ENCODE peak calls at places on chromosomes 16 and 17, in eight cellular contexts. N, O, K, U, T, E, I and Y are unnamed samples.

GRCh38 chr16:71568541-71568940 is 8.4 kb downstream of the TAT start:
- DNase-seq in N (no peak), O (no peak), K (no peak), U (peak), T (no peak), E (no peak), I (no peak), Y (no peak)

GRCh38 chr17:49680314-49680713 is 2.4 kb upstream of the SPOP start:
- DNase-seq in N (no peak), O (no peak), K (no peak), U (no peak), T (no peak), E (no peak), I (no peak), Y (no peak)

GRCh38 chr16:69329369-69330285 is 761 bp downstream of the PDF start:
- DNase-seq in N (no peak), O (no peak), K (no peak), U (peak), T (peak), E (peak), I (peak), Y (no peak)

GRCh38 chr16:50835358-50836060 is 93.6 kb downstream of the CYLD start:
- DNase-seq in N (no peak), O (no peak), K (no peak), U (no peak), T (no peak), E (no peak), I (peak), Y (no peak)

GRCh38 chr16:3983081-3983520 is 102.6 kb upstream of the CREBBP start:
- DNase-seq in N (peak), O (peak), K (peak), U (peak), T (peak), E (peak), I (peak), Y (peak)

GRCh38 chr17:82241926-82242697 is 13.3 kb downstream of the SLC16A3 start:
- DNase-seq in N (no peak), O (peak), K (no peak), U (peak), T (no peak), E (no peak), I (no peak), Y (no peak)

GRCh38 chr16:81293909-81294802 is 20.6 kb upstream of the GAN start:
- DNase-seq in N (no peak), O (no peak), K (peak), U (peak), T (no peak), E (no peak), I (no peak), Y (no peak)

GRCh38 chr17:79943354-79944241 is 92.1 kb downstream of the TBC1D16 start:
- DNase-seq in N (peak), O (peak), K (no peak), U (no peak), T (peak), E (no peak), I (no peak), Y (no peak)

GRCh38 chr17:44394833-44395232 is 5.4 kb upstream of the ITGA2B start:
- DNase-seq in N (no peak), O (no peak), K (no peak), U (no peak), T (no peak), E (no peak), I (no peak), Y (no peak)

GRCh38 chr17:82863941-82864720 is 24.3 kb upstream of the ZNF750 start:
- DNase-seq in N (no peak), O (no peak), K (peak), U (peak), T (no peak), E (peak), I (peak), Y (peak)

GRCh38 chr17:32266389-32267269 is 997 bp downstream of the RHBDL3 start:
- DNase-seq in N (no peak), O (no peak), K (no peak), U (no peak), T (no peak), E (peak), I (peak), Y (no peak)

GRCh38 chr16:71474864-71475263 is 12.8 kb upstream of the ZNF23 start:
- DNase-seq in N (no peak), O (no peak), K (peak), U (peak), T (no peak), E (no peak), I (no peak), Y (no peak)

GRCh38 chr17:47729486-47729885 is 3.5 kb upstream of the TBX21 start:
- DNase-seq in N (no peak), O (no peak), K (no peak), U (no peak), T (peak), E (no peak), I (no peak), Y (no peak)

GRCh38 chr16:30997887-30998711 is 12.3 kb downstream of the STX1B start:
- DNase-seq in N (no peak), O (no peak), K (peak), U (peak), T (no peak), E (no peak), I (no peak), Y (no peak)

GRCh38 chr17:64354824-64355535 is 35.7 kb downstream of the PECAM1 start:
- DNase-seq in N (no peak), O (no peak), K (no peak), U (peak), T (peak), E (no peak), I (no peak), Y (no peak)

GRCh38 chr17:38861399-38861843 is 7.9 kb upstream of the RPL23 start:
- DNase-seq in N (no peak), O (no peak), K (no peak), U (no peak), T (no peak), E (no peak), I (no peak), Y (no peak)
- H3K27ac ChIP-seq in N (no peak), O (no peak), K (no peak), U (no peak), T (no peak), E (no peak), I (no peak), Y (no peak)

DNA sequence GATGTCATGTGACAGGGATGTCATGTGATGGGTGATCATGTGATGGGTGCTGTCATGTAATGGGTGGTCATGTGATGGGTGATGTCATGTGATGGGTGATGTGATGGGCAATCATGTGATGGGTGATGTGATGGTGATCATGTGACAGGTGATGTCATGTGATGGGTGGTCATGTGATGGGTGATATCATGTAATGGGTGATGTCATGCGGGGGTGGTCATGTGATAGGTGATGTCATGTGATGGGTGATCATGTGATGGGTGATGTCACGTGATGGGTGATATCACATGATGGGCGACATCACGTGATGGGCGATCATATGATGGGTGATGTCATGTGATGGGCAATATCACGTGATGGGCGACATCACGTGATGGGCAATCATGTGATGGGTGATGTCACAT is 16.6 kb downstream of the CD300LB start:
- DNase-seq in N (no peak), O (no peak), K (no peak), U (no peak), T (no peak), E (no peak), I (peak), Y (no peak)
- H3K27ac ChIP-seq in N (no peak), O (no peak), K (no peak), U (no peak), T (no peak), E (no peak), I (no peak), Y (no peak)

DNA sequence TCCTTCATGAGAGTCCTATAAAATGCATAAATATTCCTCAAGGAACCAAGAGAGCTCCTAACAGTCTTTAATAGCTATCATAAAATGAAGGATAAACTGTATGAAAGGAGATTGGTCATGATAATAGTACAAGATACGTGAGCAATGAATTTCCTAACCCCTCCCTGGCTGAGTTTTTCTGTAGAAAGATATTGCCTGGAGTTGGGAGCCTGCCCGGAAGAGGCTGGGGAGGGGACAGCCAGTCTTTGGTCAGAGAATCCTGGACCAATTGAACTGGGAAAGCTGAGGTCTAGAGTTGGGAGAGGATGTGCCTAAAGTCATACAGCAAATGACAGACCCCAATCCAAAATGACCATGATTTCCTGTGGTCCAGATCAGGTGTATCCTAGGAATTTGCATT is 321.9 kb upstream of the CDH5 start:
- DNase-seq in N (no peak), O (no peak), K (no peak), U (no peak), T (no peak), E (no peak), I (no peak), Y (no peak)
- H3K27ac ChIP-seq in N (no peak), O (no peak), K (no peak), U (no peak), T (no peak), E (no peak), I (no peak), Y (no peak)

GRCh38 chr17:3008336-3009279 is 54.8 kb downstream of the OR1D5 start:
- DNase-seq in N (no peak), O (no peak), K (no peak), U (no peak), T (no peak), E (no peak), I (no peak), Y (no peak)

GRCh38 chr17:3006801-3007200 is 56.6 kb downstream of the OR1D5 start:
- DNase-seq in N (no peak), O (no peak), K (no peak), U (no peak), T (no peak), E (no peak), I (no peak), Y (no peak)

GRCh38 chr17:3009411-3009920 is 53.9 kb downstream of the OR1D5 start:
- DNase-seq in N (no peak), O (no peak), K (no peak), U (no peak), T (no peak), E (no peak), I (no peak), Y (no peak)

GRCh38 chr17:3005696-3006095 is 57.7 kb downstream of the OR1D5 start:
- DNase-seq in N (no peak), O (no peak), K (no peak), U (no peak), T (no peak), E (no peak), I (no peak), Y (no peak)

GRCh38 chr17:3007651-3008121 is 55.7 kb downstream of the OR1D5 start:
- DNase-seq in N (no peak), O (no peak), K (no peak), U (no peak), T (no peak), E (no peak), I (no peak), Y (no peak)
- H3K27ac ChIP-seq in N (no peak), O (no peak), K (no peak), U (no peak), T (no peak), E (no peak), I (no peak), Y (no peak)